ENCODE peak calls at places on chromosome 21, in seven cellular contexts. One of them, this sample, is unnamed.
A peak's percentile ranks its signal among the peaks of the same experiment; 100 is the strongest.

GRCh38 chr21:41166947-41167346 is 1.0 kb upstream of the BACE2 start:
- DNase-seq in K562: no peak
- DNase-seq in sigmoid colon: peak; percentile 84
- DNase-seq in esophagus muscularis mucosa: no peak
- DNase-seq in upper lobe of left lung: no peak
- DNase-seq in stomach: no peak
- DNase-seq in GM12878: no peak
- DNase-seq in this sample: no peak

GRCh38 chr21:15210235-15210678 is 145.5 kb upstream of the NRIP1 start:
- DNase-seq in K562: peak; percentile 41
- DNase-seq in sigmoid colon: peak; percentile 71
- DNase-seq in esophagus muscularis mucosa: no peak
- DNase-seq in upper lobe of left lung: peak; percentile 77
- DNase-seq in stomach: peak; percentile 57
- DNase-seq in GM12878: no peak
- DNase-seq in this sample: peak; percentile 39

GRCh38 chr21:41255190-41255589 is 61.4 kb upstream of the FAM3B start:
- DNase-seq in K562: no peak
- DNase-seq in sigmoid colon: no peak
- DNase-seq in esophagus muscularis mucosa: peak; percentile 53
- DNase-seq in upper lobe of left lung: no peak
- DNase-seq in stomach: no peak
- DNase-seq in GM12878: no peak
- DNase-seq in this sample: no peak

GRCh38 chr21:16775056-16775455 is 737.8 kb upstream of the CXADR start:
- DNase-seq in K562: no peak
- DNase-seq in sigmoid colon: no peak
- DNase-seq in esophagus muscularis mucosa: no peak
- DNase-seq in upper lobe of left lung: no peak
- DNase-seq in stomach: no peak
- DNase-seq in GM12878: no peak
- DNase-seq in this sample: no peak

GRCh38 chr21:38126677-38127271 is 130.0 kb upstream of the KCNJ15 start:
- DNase-seq in K562: peak; percentile 86
- DNase-seq in sigmoid colon: no peak
- DNase-seq in esophagus muscularis mucosa: no peak
- DNase-seq in upper lobe of left lung: peak; percentile 68
- DNase-seq in stomach: peak; percentile 57
- DNase-seq in GM12878: no peak
- DNase-seq in this sample: peak; percentile 45

GRCh38 chr21:45302082-45303061 is 14.7 kb upstream of the POFUT2 start:
- DNase-seq in K562: no peak
- DNase-seq in sigmoid colon: peak; percentile 95
- DNase-seq in esophagus muscularis mucosa: no peak
- DNase-seq in upper lobe of left lung: peak; percentile 45
- DNase-seq in stomach: peak; percentile 45
- DNase-seq in GM12878: no peak
- DNase-seq in this sample: peak; percentile 65

GRCh38 chr21:41664881-41665765 is 101.7 kb downstream of the RIPK4 start:
- DNase-seq in K562: no peak
- DNase-seq in sigmoid colon: no peak
- DNase-seq in esophagus muscularis mucosa: no peak
- DNase-seq in upper lobe of left lung: no peak
- DNase-seq in stomach: no peak
- DNase-seq in GM12878: no peak
- DNase-seq in this sample: no peak

GRCh38 chr21:45125347-45125746 is 51.0 kb downstream of the ADARB1 start:
- DNase-seq in K562: no peak
- DNase-seq in sigmoid colon: no peak
- DNase-seq in esophagus muscularis mucosa: no peak
- DNase-seq in upper lobe of left lung: no peak
- DNase-seq in stomach: no peak
- DNase-seq in GM12878: no peak
- DNase-seq in this sample: no peak

GRCh38 chr21:41596241-41596925 is 88.4 kb upstream of the TMPRSS2 start:
- DNase-seq in K562: no peak
- DNase-seq in sigmoid colon: no peak
- DNase-seq in esophagus muscularis mucosa: no peak
- DNase-seq in upper lobe of left lung: no peak
- DNase-seq in stomach: peak; percentile 24
- DNase-seq in GM12878: no peak
- DNase-seq in this sample: no peak

GRCh38 chr21:32456497-32456918 is 44.0 kb downstream of the EVA1C start:
- DNase-seq in K562: no peak
- DNase-seq in sigmoid colon: peak; percentile 82
- DNase-seq in esophagus muscularis mucosa: no peak
- DNase-seq in upper lobe of left lung: no peak
- DNase-seq in stomach: no peak
- DNase-seq in GM12878: no peak
- DNase-seq in this sample: no peak

GRCh38 chr21:32455548-32455947 is 43.0 kb downstream of the EVA1C start:
- DNase-seq in K562: no peak
- DNase-seq in sigmoid colon: no peak
- DNase-seq in esophagus muscularis mucosa: no peak
- DNase-seq in upper lobe of left lung: no peak
- DNase-seq in stomach: no peak
- DNase-seq in GM12878: no peak
- DNase-seq in this sample: no peak

GRCh38 chr21:32457360-32457840 is 44.9 kb downstream of the EVA1C start:
- DNase-seq in K562: peak; percentile 27
- DNase-seq in sigmoid colon: no peak
- DNase-seq in esophagus muscularis mucosa: no peak
- DNase-seq in upper lobe of left lung: peak; percentile 59
- DNase-seq in stomach: peak; percentile 72
- DNase-seq in GM12878: no peak
- DNase-seq in this sample: peak; percentile 82

GRCh38 chr21:32459972-32460371 is 47.5 kb downstream of the EVA1C start:
- DNase-seq in K562: no peak
- DNase-seq in sigmoid colon: no peak
- DNase-seq in esophagus muscularis mucosa: no peak
- DNase-seq in upper lobe of left lung: no peak
- DNase-seq in stomach: no peak
- DNase-seq in GM12878: no peak
- DNase-seq in this sample: no peak

DNA sequence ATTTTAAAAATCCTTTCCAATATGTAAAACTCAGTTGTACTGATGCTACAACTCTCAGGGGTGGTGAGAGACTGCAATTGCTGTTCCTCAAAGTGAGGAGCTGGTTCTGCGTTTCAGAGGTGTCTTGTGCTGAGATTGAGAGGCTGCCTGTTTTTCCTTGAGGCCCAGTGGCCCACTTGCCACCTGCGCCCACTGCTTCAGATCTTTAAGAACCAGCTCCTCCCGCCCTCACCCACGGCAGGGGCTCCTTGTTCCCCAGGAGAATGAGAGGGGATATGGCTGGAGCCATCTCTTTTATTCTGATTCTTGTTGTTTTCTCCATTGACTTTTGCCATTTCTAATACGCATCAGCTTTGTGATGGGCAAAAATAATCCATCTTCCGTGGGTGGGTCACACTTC is 45.5 kb downstream of the EVA1C start:
- DNase-seq in K562: no peak
- DNase-seq in sigmoid colon: no peak
- DNase-seq in esophagus muscularis mucosa: no peak
- DNase-seq in upper lobe of left lung: no peak
- DNase-seq in stomach: no peak
- DNase-seq in GM12878: no peak
- DNase-seq in this sample: no peak
- H3K36me3 ChIP-seq in K562: no peaks in the 10 kb centered on the region
- H3K36me3 ChIP-seq in sigmoid colon: peaks cover 41% of the 10 kb centered on the region
- H3K36me3 ChIP-seq in esophagus muscularis mucosa: peaks cover 29% of the 10 kb centered on the region
- H3K36me3 ChIP-seq in upper lobe of left lung: no peaks in the 10 kb centered on the region
- H3K36me3 ChIP-seq in stomach: peaks cover 22% of the 10 kb centered on the region
- H3K36me3 ChIP-seq in GM12878: no peaks in the 10 kb centered on the region
- H3K36me3 ChIP-seq in this sample: no peaks in the 10 kb centered on the region

GRCh38 chr21:36126166-36126565 is 8.7 kb upstream of the CBR3 start:
- DNase-seq in K562: no peak
- DNase-seq in sigmoid colon: no peak
- DNase-seq in esophagus muscularis mucosa: no peak
- DNase-seq in upper lobe of left lung: peak; percentile 63
- DNase-seq in stomach: peak; percentile 55
- DNase-seq in GM12878: no peak
- DNase-seq in this sample: no peak

GRCh38 chr21:36126621-36127110 is 8.2 kb upstream of the CBR3 start:
- DNase-seq in K562: no peak
- DNase-seq in sigmoid colon: no peak
- DNase-seq in esophagus muscularis mucosa: no peak
- DNase-seq in upper lobe of left lung: no peak
- DNase-seq in stomach: peak; percentile 20
- DNase-seq in GM12878: no peak
- DNase-seq in this sample: no peak

GRCh38 chr21:36122977-36123376 is 11.9 kb upstream of the CBR3 start:
- DNase-seq in K562: peak; percentile 28
- DNase-seq in sigmoid colon: no peak
- DNase-seq in esophagus muscularis mucosa: no peak
- DNase-seq in upper lobe of left lung: no peak
- DNase-seq in stomach: no peak
- DNase-seq in GM12878: no peak
- DNase-seq in this sample: no peak

GRCh38 chr21:36125513-36126121 is 9.3 kb upstream of the CBR3 start:
- DNase-seq in K562: peak; percentile 67
- DNase-seq in sigmoid colon: no peak
- DNase-seq in esophagus muscularis mucosa: no peak
- DNase-seq in upper lobe of left lung: peak; percentile 76
- DNase-seq in stomach: peak; percentile 71
- DNase-seq in GM12878: no peak
- DNase-seq in this sample: peak; percentile 67

GRCh38 chr21:36124395-36124794 is 10.5 kb upstream of the CBR3 start:
- DNase-seq in K562: no peak
- DNase-seq in sigmoid colon: no peak
- DNase-seq in esophagus muscularis mucosa: no peak
- DNase-seq in upper lobe of left lung: no peak
- DNase-seq in stomach: no peak
- DNase-seq in GM12878: no peak
- DNase-seq in this sample: no peak
- H3K27ac ChIP-seq in K562: no peak overlapping the region
- H3K27ac ChIP-seq in sigmoid colon: no peak overlapping the region
- H3K27ac ChIP-seq in esophagus muscularis mucosa: no peak overlapping the region
- H3K27ac ChIP-seq in upper lobe of left lung: no peak overlapping the region
- H3K27ac ChIP-seq in stomach: no peak overlapping the region
- H3K27ac ChIP-seq in GM12878: no peak overlapping the region
- H3K27ac ChIP-seq in this sample: no peak overlapping the region

DNA sequence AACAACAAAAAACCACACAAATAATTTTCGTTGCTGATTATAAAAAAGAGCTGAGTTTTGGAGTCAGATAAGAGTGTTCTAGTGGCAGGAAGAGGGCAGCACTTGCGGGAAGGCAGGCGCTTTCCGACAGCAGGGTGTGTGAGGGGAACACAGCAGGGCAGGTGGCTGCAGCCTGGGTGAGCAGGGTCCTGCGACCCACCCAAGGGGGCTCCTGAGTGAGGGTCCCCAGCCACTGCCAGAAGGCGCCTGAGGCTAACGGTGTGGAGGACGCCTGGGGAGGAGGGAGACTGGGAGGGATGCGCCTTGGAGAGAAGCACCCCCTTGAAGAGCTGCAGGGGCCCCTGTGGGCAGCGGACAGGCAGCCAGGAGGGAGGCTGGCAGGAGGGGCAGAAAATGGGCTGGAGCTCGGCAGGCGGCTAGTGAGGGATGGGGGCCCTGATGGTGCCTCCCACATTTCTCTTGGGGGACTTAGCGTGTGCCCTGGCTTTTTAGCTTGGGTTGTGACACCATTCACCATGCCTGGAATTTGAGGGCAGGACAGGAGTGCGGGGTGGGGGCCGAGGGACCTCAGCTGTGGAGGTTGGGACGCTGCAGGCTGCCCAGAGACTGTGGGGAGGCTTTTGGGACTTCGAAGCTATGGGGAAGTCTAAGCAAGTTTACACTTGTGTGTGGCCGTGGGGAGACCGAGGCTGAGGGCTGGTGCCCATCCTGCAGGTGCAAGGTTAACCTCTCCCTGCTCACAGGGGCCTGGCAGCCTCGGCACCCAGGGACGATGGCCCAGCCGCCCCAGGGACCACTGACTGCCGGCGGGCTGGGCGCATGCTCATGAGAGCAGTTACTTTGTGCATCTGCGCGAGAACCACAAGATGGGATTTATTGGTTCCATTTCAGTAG is 111.4 kb downstream of the SIK1 start:
- DNase-seq in K562: no peak
- DNase-seq in sigmoid colon: no peak
- DNase-seq in esophagus muscularis mucosa: no peak
- DNase-seq in upper lobe of left lung: no peak
- DNase-seq in stomach: no peak
- DNase-seq in GM12878: no peak
- DNase-seq in this sample: no peak
- TF ChIP-seq EP300 in K562: no peak
- TF ChIP-seq EP300 in sigmoid colon: no peak
- TF ChIP-seq EP300 in esophagus muscularis mucosa: no peak
- TF ChIP-seq EP300 in upper lobe of left lung: no peak
- TF ChIP-seq EP300 in stomach: no peak
- TF ChIP-seq EP300 in GM12878: no peak
- TF ChIP-seq EP300 in this sample: no peak

GRCh38 chr21:26107439-26107838 is 63.1 kb downstream of the APP start:
- DNase-seq in K562: no peak
- DNase-seq in sigmoid colon: no peak
- DNase-seq in esophagus muscularis mucosa: no peak
- DNase-seq in upper lobe of left lung: no peak
- DNase-seq in stomach: no peak
- DNase-seq in GM12878: no peak
- DNase-seq in this sample: no peak
- H3K36me3 ChIP-seq in K562: no peaks in the 10 kb centered on the region
- H3K36me3 ChIP-seq in sigmoid colon: peaks cover 6% of the 10 kb centered on the region
- H3K36me3 ChIP-seq in esophagus muscularis mucosa: no peaks in the 10 kb centered on the region
- H3K36me3 ChIP-seq in upper lobe of left lung: no peaks in the 10 kb centered on the region
- H3K36me3 ChIP-seq in stomach: peaks cover 7% of the 10 kb centered on the region
- H3K36me3 ChIP-seq in GM12878: peaks cover 3% of the 10 kb centered on the region
- H3K36me3 ChIP-seq in this sample: no peaks in the 10 kb centered on the region

GRCh38 chr21:34336756-34337391 is 26.9 kb upstream of the KCNE2 start:
- DNase-seq in K562: no peak
- DNase-seq in sigmoid colon: no peak
- DNase-seq in esophagus muscularis mucosa: no peak
- DNase-seq in upper lobe of left lung: no peak
- DNase-seq in stomach: peak; percentile 32
- DNase-seq in GM12878: no peak
- DNase-seq in this sample: no peak
- H3K27ac ChIP-seq in K562: no peak overlapping the region
- H3K27ac ChIP-seq in sigmoid colon: peak overlapping the region; percentile 14
- H3K27ac ChIP-seq in esophagus muscularis mucosa: no peak overlapping the region
- H3K27ac ChIP-seq in upper lobe of left lung: no peak overlapping the region
- H3K27ac ChIP-seq in stomach: peak overlapping the region; percentile 40
- H3K27ac ChIP-seq in GM12878: no peak overlapping the region
- H3K27ac ChIP-seq in this sample: peak overlapping the region; percentile 4

DNA sequence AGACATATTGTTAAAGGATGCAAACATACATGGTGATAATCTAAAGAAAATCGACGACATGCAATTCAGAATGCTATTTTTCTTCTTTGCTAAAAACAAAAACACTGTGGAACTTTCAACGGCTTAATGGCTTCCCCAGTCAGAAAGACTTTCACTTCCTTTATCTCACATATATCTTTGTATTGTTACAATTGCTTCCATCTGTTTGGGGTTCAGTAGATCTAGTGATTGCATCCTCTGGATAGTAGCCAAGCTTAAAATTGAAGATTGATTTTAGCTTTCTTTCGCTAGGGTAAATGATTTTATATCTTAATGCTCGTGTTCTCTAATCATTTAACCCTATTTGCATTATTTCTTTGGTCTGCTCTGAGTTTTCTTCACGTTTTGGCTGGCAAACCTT is 31.8 kb upstream of the ADAMTS1 start:
- DNase-seq in K562: no peak
- DNase-seq in sigmoid colon: no peak
- DNase-seq in esophagus muscularis mucosa: no peak
- DNase-seq in upper lobe of left lung: no peak
- DNase-seq in stomach: no peak
- DNase-seq in GM12878: no peak
- DNase-seq in this sample: no peak
- TF ChIP-seq EP300 in K562: no peak
- TF ChIP-seq EP300 in sigmoid colon: no peak
- TF ChIP-seq EP300 in esophagus muscularis mucosa: no peak
- TF ChIP-seq EP300 in upper lobe of left lung: no peak
- TF ChIP-seq EP300 in stomach: no peak
- TF ChIP-seq EP300 in GM12878: no peak
- TF ChIP-seq EP300 in this sample: no peak

GRCh38 chr21:28936036-28936435 is 56.6 kb downstream of the LTN1 start:
- DNase-seq in K562: no peak
- DNase-seq in sigmoid colon: no peak
- DNase-seq in esophagus muscularis mucosa: no peak
- DNase-seq in upper lobe of left lung: no peak
- DNase-seq in stomach: no peak
- DNase-seq in GM12878: no peak
- DNase-seq in this sample: no peak
- H3K36me3 ChIP-seq in K562: peaks cover 83% of the 10 kb centered on the region
- H3K36me3 ChIP-seq in sigmoid colon: peaks cover 77% of the 10 kb centered on the region
- H3K36me3 ChIP-seq in esophagus muscularis mucosa: no peaks in the 10 kb centered on the region
- H3K36me3 ChIP-seq in upper lobe of left lung: no peaks in the 10 kb centered on the region
- H3K36me3 ChIP-seq in stomach: peaks cover 13% of the 10 kb centered on the region
- H3K36me3 ChIP-seq in GM12878: peaks cover 19% of the 10 kb centered on the region
- H3K36me3 ChIP-seq in this sample: no peaks in the 10 kb centered on the region

This sample was measured in transverse colon.